ENCODE peak calls at places on chromosomes 6 and 20, in five cellular contexts. One of them, this sample, is unnamed.

GRCh38 chr6:35088281-35089215 is 52.6 kb downstream of the TCP11 start:
- DNase-seq in retinal pigment epithelial cell: no peak
- DNase-seq in transverse colon: no peak
- DNase-seq in foreskin keratinocyte: no peak
- DNase-seq in left lung: no peak
- DNase-seq in this sample: no peak

GRCh38 chr6:166751051-166751595 is 124.1 kb upstream of the RPS6KA2 start:
- DNase-seq in retinal pigment epithelial cell: no peak
- DNase-seq in transverse colon: no peak
- DNase-seq in foreskin keratinocyte: no peak
- DNase-seq in left lung: no peak
- DNase-seq in this sample: no peak

GRCh38 chr6:160418370-160418769 is 70.2 kb downstream of the SLC22A3 start:
- DNase-seq in retinal pigment epithelial cell: no peak
- DNase-seq in transverse colon: no peak
- DNase-seq in foreskin keratinocyte: no peak
- DNase-seq in left lung: no peak
- DNase-seq in this sample: no peak

GRCh38 chr6:136383271-136383670 is 93.6 kb upstream of the BCLAF1 start:
- DNase-seq in retinal pigment epithelial cell: no peak
- DNase-seq in transverse colon: no peak
- DNase-seq in foreskin keratinocyte: no peak
- DNase-seq in left lung: no peak
- DNase-seq in this sample: peak

GRCh38 chr6:68975064-68975463 is 340.0 kb downstream of the ADGRB3 start:
- DNase-seq in retinal pigment epithelial cell: no peak
- DNase-seq in transverse colon: no peak
- DNase-seq in foreskin keratinocyte: no peak
- DNase-seq in left lung: no peak
- DNase-seq in this sample: no peak

GRCh38 chr20:60786686-60787217 is 465.3 kb upstream of the CDH4 start:
- DNase-seq in retinal pigment epithelial cell: no peak
- DNase-seq in transverse colon: no peak
- DNase-seq in foreskin keratinocyte: no peak
- DNase-seq in left lung: no peak
- DNase-seq in this sample: no peak

GRCh38 chr6:131854803-131855202 is 47.0 kb downstream of the ENPP1 start:
- DNase-seq in retinal pigment epithelial cell: no peak
- DNase-seq in transverse colon: no peak
- DNase-seq in foreskin keratinocyte: no peak
- DNase-seq in left lung: no peak
- DNase-seq in this sample: no peak

GRCh38 chr6:93318127-93318526 is 101.2 kb downstream of the EPHA7 start:
- DNase-seq in retinal pigment epithelial cell: no peak
- DNase-seq in transverse colon: no peak
- DNase-seq in foreskin keratinocyte: no peak
- DNase-seq in left lung: no peak
- DNase-seq in this sample: no peak

GRCh38 chr6:18363746-18364145 is 23.4 kb upstream of the RNF144B start:
- DNase-seq in retinal pigment epithelial cell: no peak
- DNase-seq in transverse colon: no peak
- DNase-seq in foreskin keratinocyte: no peak
- DNase-seq in left lung: no peak
- DNase-seq in this sample: no peak

GRCh38 chr6:131116755-131117360 is 18.4 kb upstream of the AKAP7 start:
- DNase-seq in retinal pigment epithelial cell: no peak
- DNase-seq in transverse colon: no peak
- DNase-seq in foreskin keratinocyte: no peak
- DNase-seq in left lung: no peak
- DNase-seq in this sample: peak

GRCh38 chr20:8255945-8256632 is 124.0 kb downstream of the PLCB1 start:
- DNase-seq in retinal pigment epithelial cell: no peak
- DNase-seq in transverse colon: no peak
- DNase-seq in foreskin keratinocyte: peak
- DNase-seq in left lung: peak
- DNase-seq in this sample: no peak

GRCh38 chr6:81751388-81752083 is 945 bp downstream of the TENT5A start:
- DNase-seq in retinal pigment epithelial cell: no peak
- DNase-seq in transverse colon: peak
- DNase-seq in foreskin keratinocyte: no peak
- DNase-seq in left lung: peak
- DNase-seq in this sample: peak

GRCh38 chr6:110415297-110415916 is at the start of gene DDO:
- DNase-seq in retinal pigment epithelial cell: peak
- DNase-seq in transverse colon: peak
- DNase-seq in foreskin keratinocyte: no peak
- DNase-seq in left lung: peak
- DNase-seq in this sample: peak

GRCh38 chr6:109513571-109514071 is 30.6 kb upstream of the ZBTB24 start:
- DNase-seq in retinal pigment epithelial cell: peak
- DNase-seq in transverse colon: no peak
- DNase-seq in foreskin keratinocyte: peak
- DNase-seq in left lung: no peak
- DNase-seq in this sample: no peak

GRCh38 chr6:34284563-34285545 is 36.0 kb upstream of the SMIM29 start:
- DNase-seq in retinal pigment epithelial cell: no peak
- DNase-seq in transverse colon: peak
- DNase-seq in foreskin keratinocyte: no peak
- DNase-seq in left lung: peak
- DNase-seq in this sample: peak

GRCh38 chr6:118509009-118509617 is 39.0 kb upstream of the PLN start:
- DNase-seq in retinal pigment epithelial cell: peak
- DNase-seq in transverse colon: no peak
- DNase-seq in foreskin keratinocyte: no peak
- DNase-seq in left lung: no peak
- DNase-seq in this sample: peak

GRCh38 chr6:146785001-146785585 is 186.3 kb downstream of the ADGB start:
- DNase-seq in retinal pigment epithelial cell: no peak
- DNase-seq in transverse colon: no peak
- DNase-seq in foreskin keratinocyte: peak
- DNase-seq in left lung: no peak
- DNase-seq in this sample: peak

GRCh38 chr6:16331328-16332174 is 93.2 kb downstream of the GMPR start:
- DNase-seq in retinal pigment epithelial cell: no peak
- DNase-seq in transverse colon: peak
- DNase-seq in foreskin keratinocyte: peak
- DNase-seq in left lung: peak
- DNase-seq in this sample: peak

GRCh38 chr20:60750909-60751308 is 501.2 kb upstream of the CDH4 start:
- DNase-seq in retinal pigment epithelial cell: no peak
- DNase-seq in transverse colon: no peak
- DNase-seq in foreskin keratinocyte: no peak
- DNase-seq in left lung: no peak
- DNase-seq in this sample: no peak

GRCh38 chr6:114085206-114085605 is 114.3 kb upstream of the HDAC2 start:
- DNase-seq in retinal pigment epithelial cell: no peak
- DNase-seq in transverse colon: no peak
- DNase-seq in foreskin keratinocyte: no peak
- DNase-seq in left lung: no peak
- DNase-seq in this sample: no peak

GRCh38 chr6:91664327-91664959 is 1077.6 kb upstream of the MAP3K7 start:
- DNase-seq in retinal pigment epithelial cell: no peak
- DNase-seq in transverse colon: no peak
- DNase-seq in foreskin keratinocyte: peak
- DNase-seq in left lung: no peak
- DNase-seq in this sample: no peak

GRCh38 chr6:100078509-100078908 is 84.5 kb upstream of the MCHR2 start:
- DNase-seq in retinal pigment epithelial cell: no peak
- DNase-seq in transverse colon: no peak
- DNase-seq in foreskin keratinocyte: peak
- DNase-seq in left lung: no peak
- DNase-seq in this sample: peak

GRCh38 chr6:12113190-12113578 is 101.1 kb downstream of the HIVEP1 start:
- DNase-seq in retinal pigment epithelial cell: no peak
- DNase-seq in transverse colon: no peak
- DNase-seq in foreskin keratinocyte: peak
- DNase-seq in left lung: no peak
- DNase-seq in this sample: peak

GRCh38 chr20:23118766-23119165 is 32.6 kb upstream of the CD93 start:
- DNase-seq in retinal pigment epithelial cell: no peak
- DNase-seq in transverse colon: no peak
- DNase-seq in foreskin keratinocyte: no peak
- DNase-seq in left lung: no peak
- DNase-seq in this sample: no peak

GRCh38 chr6:26258199-26258977 is 106.6 kb upstream of the BTN3A2 start:
- DNase-seq in retinal pigment epithelial cell: no peak
- DNase-seq in transverse colon: no peak
- DNase-seq in foreskin keratinocyte: no peak
- DNase-seq in left lung: no peak
- DNase-seq in this sample: no peak

GRCh38 chr6:4931530-4932505 is 72.0 kb downstream of the RPP40 start:
- DNase-seq in retinal pigment epithelial cell: no peak
- DNase-seq in transverse colon: peak
- DNase-seq in foreskin keratinocyte: peak
- DNase-seq in left lung: no peak
- DNase-seq in this sample: no peak

GRCh38 chr6:3919130-3919628 is 70.0 kb downstream of the FAM50B start:
- DNase-seq in retinal pigment epithelial cell: no peak
- DNase-seq in transverse colon: no peak
- DNase-seq in foreskin keratinocyte: peak
- DNase-seq in left lung: peak
- DNase-seq in this sample: peak

GRCh38 chr6:33863723-33864440 is 60.1 kb upstream of the MLN start:
- DNase-seq in retinal pigment epithelial cell: no peak
- DNase-seq in transverse colon: no peak
- DNase-seq in foreskin keratinocyte: no peak
- DNase-seq in left lung: no peak
- DNase-seq in this sample: no peak

GRCh38 chr6:17615794-17616193 is 15.7 kb downstream of the FAM8A1 start:
- DNase-seq in retinal pigment epithelial cell: no peak
- DNase-seq in transverse colon: no peak
- DNase-seq in foreskin keratinocyte: no peak
- DNase-seq in left lung: no peak
- DNase-seq in this sample: no peak

GRCh38 chr6:45724511-45724910 is 291.1 kb downstream of the CLIC5 start:
- DNase-seq in retinal pigment epithelial cell: peak
- DNase-seq in transverse colon: no peak
- DNase-seq in foreskin keratinocyte: peak
- DNase-seq in left lung: no peak
- DNase-seq in this sample: peak

GRCh38 chr6:31922942-31923341 is 4.6 kb upstream of the C2 start:
- DNase-seq in retinal pigment epithelial cell: no peak
- DNase-seq in transverse colon: no peak
- DNase-seq in foreskin keratinocyte: no peak
- DNase-seq in left lung: no peak
- DNase-seq in this sample: peak
- TF ChIP-seq CTCF in retinal pigment epithelial cell: peak
- TF ChIP-seq CTCF in transverse colon: no peak
- TF ChIP-seq CTCF in foreskin keratinocyte: peak
- TF ChIP-seq CTCF in left lung: no peak
- TF ChIP-seq CTCF in this sample: peak

DNA sequence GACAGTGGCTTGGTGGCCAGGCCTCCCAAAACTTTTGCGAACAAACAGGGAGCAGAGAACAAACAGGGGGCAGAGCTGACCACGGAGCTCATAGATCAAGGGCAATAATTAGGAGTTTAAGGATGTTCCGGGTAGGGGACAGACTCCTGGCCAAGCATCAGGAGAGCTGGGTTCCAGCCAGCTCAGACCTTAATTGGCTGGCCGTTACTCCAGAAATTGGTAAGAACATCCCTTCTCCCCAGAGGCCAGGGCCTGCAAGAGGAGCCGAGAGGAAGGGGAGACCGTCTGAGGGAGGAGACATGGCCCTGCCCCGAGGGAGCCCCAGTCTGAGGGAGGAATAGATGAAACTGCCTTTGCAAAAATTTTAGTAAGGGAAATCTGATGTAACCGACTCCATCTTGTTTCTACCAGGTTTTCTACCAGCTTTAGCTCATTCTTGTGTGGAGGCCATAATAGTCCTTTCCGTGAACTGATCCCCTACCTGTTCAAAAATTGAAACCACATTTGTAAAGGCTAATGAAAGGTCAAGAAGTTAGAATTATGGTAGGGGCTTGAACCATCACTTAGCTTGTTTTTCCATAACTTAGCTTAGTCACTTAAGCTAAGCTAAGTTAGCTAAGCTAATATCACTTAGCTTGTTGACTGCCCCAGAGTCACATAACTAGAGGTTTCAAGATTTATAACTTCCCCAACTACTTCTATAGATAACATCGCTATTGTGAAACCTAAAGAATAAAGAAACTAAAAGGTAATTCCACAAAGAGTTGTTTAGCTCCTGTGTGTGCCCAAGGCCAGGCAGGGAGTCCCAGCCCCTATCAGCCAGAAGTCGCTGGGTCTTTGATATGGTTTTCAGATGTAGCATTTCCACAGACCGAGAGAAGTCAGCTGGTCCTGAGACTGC is 131.6 kb downstream of the VEGFA start:
- DNase-seq in retinal pigment epithelial cell: no peak
- DNase-seq in transverse colon: no peak
- DNase-seq in foreskin keratinocyte: no peak
- DNase-seq in left lung: no peak
- DNase-seq in this sample: peak
- TF ChIP-seq CTCF in retinal pigment epithelial cell: no peak
- TF ChIP-seq CTCF in transverse colon: no peak
- TF ChIP-seq CTCF in foreskin keratinocyte: no peak
- TF ChIP-seq CTCF in left lung: no peak
- TF ChIP-seq CTCF in this sample: no peak

GRCh38 chr20:9319687-9320384 is 194.6 kb upstream of the LAMP5 start:
- DNase-seq in retinal pigment epithelial cell: no peak
- DNase-seq in transverse colon: no peak
- DNase-seq in foreskin keratinocyte: no peak
- DNase-seq in left lung: no peak
- DNase-seq in this sample: no peak

GRCh38 chr20:9329356-9330092 is 184.9 kb upstream of the LAMP5 start:
- DNase-seq in retinal pigment epithelial cell: no peak
- DNase-seq in transverse colon: no peak
- DNase-seq in foreskin keratinocyte: no peak
- DNase-seq in left lung: no peak
- DNase-seq in this sample: no peak

GRCh38 chr20:9323622-9324021 is 190.8 kb upstream of the LAMP5 start:
- DNase-seq in retinal pigment epithelial cell: no peak
- DNase-seq in transverse colon: no peak
- DNase-seq in foreskin keratinocyte: no peak
- DNase-seq in left lung: no peak
- DNase-seq in this sample: no peak
- TF ChIP-seq CTCF in retinal pigment epithelial cell: peak
- TF ChIP-seq CTCF in transverse colon: peak
- TF ChIP-seq CTCF in foreskin keratinocyte: no peak
- TF ChIP-seq CTCF in left lung: peak
- TF ChIP-seq CTCF in this sample: peak

GRCh38 chr6:89284963-89285735 is 29.9 kb downstream of the GABRR2 start:
- DNase-seq in retinal pigment epithelial cell: no peak
- DNase-seq in transverse colon: no peak
- DNase-seq in foreskin keratinocyte: no peak
- DNase-seq in left lung: no peak
- DNase-seq in this sample: no peak

GRCh38 chr6:89284081-89284480 is 31.0 kb downstream of the GABRR2 start:
- DNase-seq in retinal pigment epithelial cell: no peak
- DNase-seq in transverse colon: no peak
- DNase-seq in foreskin keratinocyte: no peak
- DNase-seq in left lung: no peak
- DNase-seq in this sample: no peak

GRCh38 chr6:89278956-89279355 is 36.1 kb downstream of the GABRR2 start:
- DNase-seq in retinal pigment epithelial cell: no peak
- DNase-seq in transverse colon: no peak
- DNase-seq in foreskin keratinocyte: no peak
- DNase-seq in left lung: no peak
- DNase-seq in this sample: no peak

GRCh38 chr6:89282749-89283148 is 32.4 kb downstream of the GABRR2 start:
- DNase-seq in retinal pigment epithelial cell: no peak
- DNase-seq in transverse colon: no peak
- DNase-seq in foreskin keratinocyte: no peak
- DNase-seq in left lung: no peak
- DNase-seq in this sample: no peak

GRCh38 chr6:89281779-89282246 is 33.3 kb downstream of the GABRR2 start:
- DNase-seq in retinal pigment epithelial cell: no peak
- DNase-seq in transverse colon: peak
- DNase-seq in foreskin keratinocyte: no peak
- DNase-seq in left lung: no peak
- DNase-seq in this sample: peak
- TF ChIP-seq CTCF in retinal pigment epithelial cell: peak
- TF ChIP-seq CTCF in transverse colon: no peak
- TF ChIP-seq CTCF in foreskin keratinocyte: peak
- TF ChIP-seq CTCF in left lung: peak
- TF ChIP-seq CTCF in this sample: peak

This sample was measured in fibroblast of villous mesenchyme.